ENCODE peak calls at places on chromosome 1, in eight cellular contexts. T is adrenal gland; C is right lobe of liver; F is GM23248; O is suprapubic skin; V is CD4-positive, CD25-positive, alpha-beta regulatory T cell; M is H1; H is PC-9. X is an unnamed sample.

GRCh38 chr1:119815361-119815760 is 4.1 kb upstream of the REG4 start:
- DNase-seq in V (no peak), H (no peak), O (no peak), T (no peak), C (no peak), M (no peak), F (peak; percentile 23), X (no peak)

GRCh38 chr1:67270569-67270968 is 37.1 kb upstream of the IL12RB2 start:
- DNase-seq in H (no peak), M (no peak), T (no peak), F (no peak), C (no peak), V (no peak), O (no peak), X (no peak)

GRCh38 chr1:53321776-53322602 is 5.9 kb downstream of the LRP8 start:
- DNase-seq in H (no peak), M (no peak), V (no peak), O (no peak), T (no peak), F (no peak), C (no peak), X (no peak)

GRCh38 chr1:209883341-209883971 is 54.6 kb upstream of the SYT14 start:
- DNase-seq in C (no peak), T (no peak), F (peak; percentile 79), O (no peak), H (no peak), V (no peak), M (no peak), X (no peak)

GRCh38 chr1:33141216-33141615 is 40.6 kb downstream of the TRIM62 start:
- DNase-seq in M (no peak), V (no peak), H (no peak), F (no peak), C (no peak), O (no peak), T (no peak), X (no peak)

GRCh38 chr1:12369258-12369657 is 139.4 kb downstream of the VPS13D start:
- DNase-seq in O (no peak), M (no peak), V (no peak), H (no peak), T (no peak), C (no peak), F (no peak), X (no peak)

GRCh38 chr1:92913093-92913819 is 48.0 kb downstream of the DIPK1A start:
- DNase-seq in V (no peak), H (no peak), O (no peak), T (no peak), C (no peak), F (no peak), M (no peak), X (no peak)

GRCh38 chr1:47797555-47797954 is 199.6 kb downstream of the TRABD2B start:
- DNase-seq in C (no peak), O (no peak), H (no peak), V (no peak), F (no peak), T (peak; percentile 58), M (no peak), X (no peak)

GRCh38 chr1:25617626-25618432 is 1.2 kb downstream of the MAN1C1 start:
- DNase-seq in O (no peak), C (no peak), V (no peak), F (peak; percentile 24), T (no peak), H (no peak), M (peak; percentile 75), X (no peak)

GRCh38 chr1:53639251-53639721 is 99.7 kb downstream of the GLIS1 start:
- DNase-seq in H (peak; percentile 70), O (peak; percentile 58), C (peak; percentile 35), M (no peak), V (no peak), T (no peak), F (peak; percentile 76), X (no peak)

GRCh38 chr1:100353073-100353801 is 931 bp downstream of the CDC14A start:
- DNase-seq in F (peak; percentile 52), M (peak; percentile 77), O (no peak), H (peak; percentile 37), C (peak; percentile 62), T (no peak), V (peak; percentile 16), X (no peak)

GRCh38 chr1:63835075-63835633 is 61.3 kb downstream of the ROR1 start:
- DNase-seq in V (no peak), H (no peak), C (no peak), F (peak; percentile 22), O (no peak), T (no peak), M (no peak), X (no peak)

GRCh38 chr1:22261580-22261979 is 118.7 kb upstream of the WNT4 start:
- DNase-seq in V (no peak), M (no peak), H (no peak), T (no peak), O (no peak), F (no peak), C (no peak), X (no peak)

GRCh38 chr1:29673669-29674624 is 437.6 kb downstream of the PTPRU start:
- DNase-seq in F (no peak), V (no peak), T (peak; percentile 21), C (no peak), H (no peak), O (no peak), M (no peak), X (no peak)

GRCh38 chr1:89277725-89278124 is 5.1 kb upstream of the GBP5 start:
- DNase-seq in O (no peak), H (no peak), V (no peak), C (no peak), F (no peak), T (no peak), M (no peak), X (no peak)

GRCh38 chr1:214449371-214449770 is 102.0 kb downstream of the PTPN14 start:
- DNase-seq in F (no peak), M (no peak), C (no peak), T (no peak), V (no peak), H (no peak), O (no peak), X (no peak)

GRCh38 chr1:64265141-64265540 is 61.7 kb downstream of the UBE2U start:
- DNase-seq in H (no peak), T (no peak), M (no peak), O (no peak), V (no peak), C (no peak), F (no peak), X (no peak)

GRCh38 chr1:25711555-25712298 is 88.3 kb upstream of the SELENON start:
- DNase-seq in O (no peak), V (peak; percentile 7), M (no peak), C (no peak), F (peak; percentile 46), T (no peak), H (no peak), X (no peak)

GRCh38 chr1:167628754-167629515 is 1.1 kb upstream of the RCSD1 start:
- DNase-seq in T (no peak), F (no peak), C (no peak), O (no peak), M (no peak), V (no peak), H (no peak), X (no peak)

GRCh38 chr1:61050541-61051454 is 31.6 kb upstream of the NFIA start:
- DNase-seq in F (peak; percentile 51), V (no peak), C (peak; percentile 72), O (peak; percentile 83), T (peak; percentile 64), H (no peak), M (peak; percentile 68), X (no peak)

GRCh38 chr1:23403038-23403336 is 21.6 kb downstream of the TCEA3 start:
- DNase-seq in V (no peak), O (no peak), F (peak; percentile 91), M (no peak), C (no peak), T (peak; percentile 72), H (peak; percentile 70), X (no peak)

DNA sequence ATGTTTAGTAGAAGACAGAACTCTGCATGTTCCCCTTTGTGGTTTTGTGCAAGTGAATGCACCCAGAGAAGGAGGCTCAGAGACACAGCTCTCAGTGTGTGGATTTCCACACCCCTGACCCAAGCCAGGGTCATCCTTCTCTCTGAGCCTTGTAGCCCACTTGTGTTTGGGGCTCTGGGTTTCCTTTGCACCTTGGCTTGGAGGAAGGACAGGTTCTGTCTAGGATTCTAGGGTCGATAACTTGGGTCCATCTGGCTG is 27.2 kb downstream of the MYOG start:
- DNase-seq in F (no peak), H (no peak), C (no peak), T (no peak), O (no peak), M (no peak), V (no peak), X (no peak)
- H3K4me1 ChIP-seq in F (peaks cover 17% of the 10 kb centered on the region), H (no peaks in the 10 kb centered on the region), C (no peaks in the 10 kb centered on the region), T (no peaks in the 10 kb centered on the region), O (no peaks in the 10 kb centered on the region), M (peaks cover 13% of the 10 kb centered on the region), V (no peaks in the 10 kb centered on the region), X (peaks cover 16% of the 10 kb centered on the region)

GRCh38 chr1:18948048-18948912 is 8.2 kb downstream of the IFFO2 start:
- DNase-seq in O (no peak), V (peak; percentile 62), M (no peak), C (peak; percentile 85), H (no peak), F (peak; percentile 84), T (no peak), X (no peak)
- H3K4me1 ChIP-seq in O (peaks cover 94% of the 10 kb centered on the region), V (peaks cover 99% of the 10 kb centered on the region), M (peaks cover 17% of the 10 kb centered on the region), C (peaks cover 55% of the 10 kb centered on the region), H (peaks cover under 1% of the 10 kb centered on the region), F (peaks cover 74% of the 10 kb centered on the region), T (peaks cover 64% of the 10 kb centered on the region), X (peaks cover 9% of the 10 kb centered on the region)

GRCh38 chr1:164803366-164803765 is 244.4 kb downstream of the PBX1 start:
- DNase-seq in T (no peak), M (no peak), C (no peak), V (no peak), F (no peak), H (no peak), O (no peak), X (no peak)
- H3K4me1 ChIP-seq in T (peaks cover 11% of the 10 kb centered on the region), M (no peaks in the 10 kb centered on the region), C (no peaks in the 10 kb centered on the region), V (no peaks in the 10 kb centered on the region), F (no peaks in the 10 kb centered on the region), H (no peaks in the 10 kb centered on the region), O (peaks cover 5% of the 10 kb centered on the region), X (no peaks in the 10 kb centered on the region)

GRCh38 chr1:156670359-156670758 is 6.8 kb downstream of the NES start:
- DNase-seq in T (no peak), M (no peak), O (no peak), V (no peak), H (no peak), F (no peak), C (no peak), X (no peak)

GRCh38 chr1:156671804-156672203 is 5.4 kb downstream of the NES start:
- DNase-seq in F (no peak), O (no peak), T (no peak), V (no peak), H (no peak), M (no peak), C (no peak), X (no peak)

GRCh38 chr1:156669794-156670193 is 7.4 kb downstream of the NES start:
- DNase-seq in M (no peak), H (no peak), T (no peak), F (no peak), V (no peak), O (no peak), C (no peak), X (no peak)

GRCh38 chr1:156668801-156669637 is 8.2 kb downstream of the NES start:
- DNase-seq in C (no peak), M (peak; percentile 79), F (no peak), T (no peak), V (no peak), H (no peak), O (no peak), X (no peak)

GRCh38 chr1:156670791-156671190 is 6.4 kb downstream of the NES start:
- DNase-seq in O (no peak), T (no peak), V (no peak), M (no peak), H (no peak), F (no peak), C (no peak), X (no peak)
- H3K4me1 ChIP-seq in O (peaks cover 37% of the 10 kb centered on the region), T (no peaks in the 10 kb centered on the region), V (no peaks in the 10 kb centered on the region), M (peaks cover 3% of the 10 kb centered on the region), H (peaks cover 6% of the 10 kb centered on the region), F (no peaks in the 10 kb centered on the region), C (no peaks in the 10 kb centered on the region), X (peaks cover 42% of the 10 kb centered on the region)

X was measured in iPS DF 6.9.